ENCODE peak calls at places on chromosomes 5 and 9, in six cellular contexts. S is T-cell; L is hypothalamus; Z is CD4-positive, alpha-beta T cell; K is stimulated activated CD8-positive, alpha-beta memory T cell treated with anti-CD3 and anti-CD28 coated beads, Interleukin-15, amount 100 ng/mL, for 24 hours; E is T-helper 9 cell. D is an unnamed sample.

GRCh38 chr5:173923236-173924104 is 35.3 kb downstream of the CPEB4 start:
- DNase-seq in S (no peak), L (no peak), Z (no peak), K (no peak), E (no peak), D (peak)

GRCh38 chr9:92463989-92464388 is 18.3 kb downstream of the ASPN start:
- DNase-seq in S (no peak), L (no peak), Z (no peak), K (no peak), E (no peak), D (peak)

GRCh38 chr5:173453167-173453566 is 125.0 kb upstream of the STC2 start:
- DNase-seq in S (no peak), L (no peak), Z (no peak), K (no peak), E (no peak), D (no peak)

GRCh38 chr5:59036274-59036961 is 453.5 kb downstream of the RAB3C start:
- DNase-seq in S (peak), L (no peak), Z (peak), K (no peak), E (peak), D (peak)

GRCh38 chr9:75939712-75940111 is 49.2 kb downstream of the PCSK5 start:
- DNase-seq in S (no peak), L (no peak), Z (no peak), K (no peak), E (no peak), D (no peak)

GRCh38 chr9:138104251-138105122 is 226.9 kb downstream of the CACNA1B start:
- DNase-seq in S (no peak), L (no peak), Z (no peak), K (no peak), E (no peak), D (no peak)

GRCh38 chr5:90133941-90134340 is 275.6 kb downstream of the CETN3 start:
- DNase-seq in S (no peak), L (no peak), Z (no peak), K (no peak), E (no peak), D (no peak)

GRCh38 chr5:111628901-111629300 is 116.6 kb upstream of the STARD4 start:
- DNase-seq in S (no peak), L (no peak), Z (no peak), K (no peak), E (no peak), D (peak)

GRCh38 chr5:68033029-68033428 is 182.5 kb upstream of the PIK3R1 start:
- DNase-seq in S (no peak), L (no peak), Z (no peak), K (no peak), E (no peak), D (no peak)

GRCh38 chr5:37665272-37665671 is 174.6 kb downstream of the GDNF start:
- DNase-seq in S (no peak), L (no peak), Z (no peak), K (no peak), E (no peak), D (peak)

GRCh38 chr5:134648425-134649162 is at the start of gene SEC24A:
- DNase-seq in S (peak), L (peak), Z (peak), K (peak), E (peak), D (peak)

GRCh38 chr5:62340979-62341378 is 35.0 kb downstream of the KIF2A start:
- DNase-seq in S (no peak), L (no peak), Z (no peak), K (no peak), E (no peak), D (no peak)

GRCh38 chr5:103808464-103809106 is 246.0 kb upstream of the NUDT12 start:
- DNase-seq in S (no peak), L (no peak), Z (no peak), K (no peak), E (no peak), D (peak)

GRCh38 chr9:36867241-36867640 is 166.8 kb downstream of the PAX5 start:
- DNase-seq in S (no peak), L (no peak), Z (no peak), K (no peak), E (no peak), D (no peak)

GRCh38 chr9:87350915-87351314 is 146.8 kb upstream of the DAPK1 start:
- DNase-seq in S (no peak), L (no peak), Z (no peak), K (no peak), E (no peak), D (peak)

GRCh38 chr9:127182901-127183746 is 60.7 kb upstream of the ANGPTL2 start:
- DNase-seq in S (no peak), L (no peak), Z (no peak), K (no peak), E (no peak), D (no peak)

GRCh38 chr9:35756743-35757526 is 2.9 kb upstream of the MSMP start:
- DNase-seq in S (peak), L (peak), Z (peak), K (peak), E (peak), D (no peak)

GRCh38 chr9:107841078-107841477 is 351.5 kb upstream of the KLF4 start:
- DNase-seq in S (no peak), L (no peak), Z (no peak), K (no peak), E (no peak), D (no peak)

GRCh38 chr9:91148306-91148705 is 213.4 kb downstream of the AUH start:
- DNase-seq in S (no peak), L (no peak), Z (no peak), K (no peak), E (no peak), D (no peak)

GRCh38 chr5:2742921-2743679 is 8.4 kb downstream of the IRX2 start:
- DNase-seq in S (no peak), L (no peak), Z (no peak), K (no peak), E (no peak), D (no peak)